ENCODE peak calls at places on chromosome 1, in five cellular contexts. S, C, B, U and H are unnamed samples.

GRCh38 chr1:30601316-30602085 is 121.9 kb downstream of the MATN1 start:
- DNase-seq in S (no peak), C (no peak), B (no peak), U (no peak), H (no peak)

GRCh38 chr1:84492726-84493125 is 13.5 kb upstream of the SPATA1 start:
- DNase-seq in S (no peak), C (no peak), B (no peak), U (no peak), H (no peak)

GRCh38 chr1:68826861-68827260 is 330.0 kb upstream of the DEPDC1 start:
- DNase-seq in S (no peak), C (no peak), B (no peak), U (no peak), H (no peak)

GRCh38 chr1:73744985-73745384 is 453.0 kb downstream of the LRRIQ3 start:
- DNase-seq in S (no peak), C (no peak), B (no peak), U (no peak), H (no peak)

GRCh38 chr1:115217150-115218033 is 120.7 kb downstream of the NGF start:
- DNase-seq in S (no peak), C (no peak), B (no peak), U (no peak), H (no peak)

GRCh38 chr1:244316986-244317655 is 134.6 kb downstream of the ADSS2 start:
- DNase-seq in S (no peak), C (no peak), B (no peak), U (no peak), H (no peak)

GRCh38 chr1:193706763-193707162 is 520.4 kb upstream of the B3GALT2 start:
- DNase-seq in S (no peak), C (no peak), B (no peak), U (no peak), H (no peak)

GRCh38 chr1:26336477-26337205 is 17.3 kb downstream of the CRYBG2 start:
- DNase-seq in S (no peak), C (no peak), B (no peak), U (peak), H (peak)